ENCODE peak calls at places on chromosomes 2 and 18, in four cellular contexts. X is HuH-7, O is A549, C is NCI-H1105 treated with DMSO at 0.1 percent for 48 hours. R is an unnamed sample.

GRCh38 chr2:14016289-14016955 is 616.1 kb upstream of the LRATD1 start:
- DNase-seq in X (no peak), O (no peak), C (peak), R (no peak)

GRCh38 chr2:221529943-221530652 is 42.0 kb downstream of the EPHA4 start:
- DNase-seq in X (no peak), O (no peak), C (peak), R (peak)

GRCh38 chr2:102258386-102259074 is 52.8 kb upstream of the IL1RL1 start:
- DNase-seq in X (no peak), O (peak), C (no peak), R (peak)

GRCh38 chr2:47078541-47079482 is 76.3 kb downstream of the STPG4 start:
- DNase-seq in X (peak), O (no peak), C (no peak), R (no peak)

GRCh38 chr2:182509-183122 is 81.2 kb downstream of the SH3YL1 start:
- DNase-seq in X (no peak), O (no peak), C (no peak), R (no peak)

GRCh38 chr2:241772063-241772499 is 4.5 kb upstream of the GAL3ST2 start:
- DNase-seq in X (no peak), O (no peak), C (no peak), R (no peak)

GRCh38 chr18:79510046-79510685 is 114.4 kb downstream of the NFATC1 start:
- DNase-seq in X (no peak), O (no peak), C (no peak), R (no peak)

GRCh38 chr2:128550389-128550788 is 231.7 kb upstream of the HS6ST1 start:
- DNase-seq in X (no peak), O (no peak), C (no peak), R (no peak)

GRCh38 chr2:237471457-237472186 is 15.4 kb upstream of the MLPH start:
- DNase-seq in X (peak), O (peak), C (peak), R (peak)

GRCh38 chr18:41075212-41075611 is 879.8 kb upstream of the PIK3C3 start:
- DNase-seq in X (no peak), O (no peak), C (no peak), R (no peak)

GRCh38 chr2:55163895-55164509 is 68.1 kb downstream of the CLHC1 start:
- DNase-seq in X (no peak), O (no peak), C (no peak), R (no peak)

GRCh38 chr2:168934826-168935225 is 33.7 kb downstream of the G6PC2 start:
- DNase-seq in X (no peak), O (no peak), C (no peak), R (no peak)

GRCh38 chr2:191061381-191061982 is 47.5 kb upstream of the STAT1 start:
- DNase-seq in X (no peak), O (no peak), C (no peak), R (no peak)

GRCh38 chr2:228367356-228367755 is 185.9 kb upstream of the SPHKAP start:
- DNase-seq in X (no peak), O (no peak), C (peak), R (no peak)

R was measured in H54.